ENCODE peak calls at places on chromosomes 16 and 17, in ten cellular contexts. M, L, B, X, S, Y, Z, C, R and K are unnamed samples.

GRCh38 chr17:38352245-38353083 is 820 bp downstream of the SOCS7 start:
- DNase-seq in L (peak; percentile 59), C (peak; percentile 68), S (no peak), R (peak; percentile 2), B (peak; percentile 30), M (peak; percentile 27), Z (peak; percentile 23), X (no peak), Y (no peak), K (no peak)

GRCh38 chr16:52257534-52257933 is 289.4 kb downstream of the TOX3 start:
- DNase-seq in B (no peak), Z (no peak), C (no peak), L (no peak), S (no peak), X (no peak), Y (no peak), M (no peak), R (no peak), K (no peak)

GRCh38 chr16:52320930-52321439 is 226.0 kb downstream of the TOX3 start:
- DNase-seq in B (no peak), Y (no peak), C (no peak), Z (no peak), S (no peak), L (no peak), R (no peak), M (no peak), X (no peak), K (no peak)

GRCh38 chr17:42184717-42185496 is at the start of gene HCRT:
- DNase-seq in M (no peak), C (no peak), R (no peak), B (no peak), S (no peak), X (no peak), Z (no peak), L (no peak), Y (peak; percentile 37), K (no peak)

GRCh38 chr16:75555213-75555706 is 792 bp downstream of the TMEM231 start:
- DNase-seq in Y (peak; percentile 90), X (peak; percentile 40), S (no peak), Z (peak; percentile 73), M (peak; percentile 80), R (no peak), L (peak; percentile 92), C (peak; percentile 59), B (peak; percentile 95), K (peak; percentile 94)

GRCh38 chr16:8229011-8229520 is 361.2 kb downstream of the TMEM114 start:
- DNase-seq in Y (no peak), L (no peak), C (no peak), R (no peak), B (no peak), Z (no peak), S (no peak), M (no peak), X (no peak), K (no peak)

GRCh38 chr17:36899250-36900129 is 37.8 kb upstream of the LHX1 start:
- DNase-seq in X (no peak), M (no peak), Y (no peak), S (no peak), Z (no peak), R (no peak), L (peak; percentile 27), C (no peak), B (no peak), K (no peak)

GRCh38 chr16:23535901-23536300 is 21.2 kb downstream of the EARS2 start:
- DNase-seq in R (no peak), M (no peak), S (no peak), C (no peak), X (no peak), L (peak; percentile 24), Y (no peak), B (no peak), Z (no peak), K (no peak)

GRCh38 chr17:30975042-30975820 is 4.4 kb downstream of the RNF135 start:
- DNase-seq in B (no peak), S (no peak), M (no peak), R (no peak), L (no peak), X (no peak), C (peak; percentile 41), Y (no peak), Z (no peak), K (no peak)